ENCODE peak calls at places on chromosomes 16 and 17, in six cellular contexts. T is fibroblast of the aortic adventitia, H is esophagus squamous epithelium, J is fibroblast of lung, V is HFF-Myc, Z is fibroblast of pulmonary artery. E is an unnamed sample.
A peak's percentile ranks its signal among the peaks of the same experiment; 100 is the strongest.

GRCh38 chr17:55269894-55270293 is 5.1 kb downstream of the HLF start:
- DNase-seq in T (no peak), H (no peak), J (no peak), V (no peak), Z (no peak), E (no peak)

GRCh38 chr17:65545708-65546523 is 15.5 kb downstream of the AXIN2 start:
- DNase-seq in T (no peak), H (no peak), J (no peak), V (no peak), Z (no peak), E (no peak)

GRCh38 chr16:69100046-69100765 is 5.2 kb upstream of the HAS3 start:
- DNase-seq in T (no peak), H (no peak), J (no peak), V (no peak), Z (no peak), E (no peak)

GRCh38 chr17:52106638-52107261 is 51.8 kb downstream of the CA10 start:
- DNase-seq in T (peak; percentile 20), H (no peak), J (peak; percentile 6), V (peak; percentile 4), Z (peak; percentile 55), E (no peak)

GRCh38 chr16:6643083-6643686 is 689.5 kb upstream of the RBFOX1 start:
- DNase-seq in T (peak; percentile 62), H (no peak), J (peak; percentile 59), V (peak; percentile 24), Z (peak; percentile 69), E (peak; percentile 16)

GRCh38 chr17:42249681-42250446 is 26.3 kb downstream of the STAT5B start:
- DNase-seq in T (no peak), H (no peak), J (no peak), V (no peak), Z (no peak), E (peak; percentile 21)

GRCh38 chr17:26807024-26807423 is 486.9 kb upstream of the WSB1 start:
- DNase-seq in T (no peak), H (no peak), J (no peak), V (no peak), Z (no peak), E (no peak)

GRCh38 chr16:89670496-89671431 is 13.1 kb downstream of the SPATA33 start:
- DNase-seq in T (peak; percentile 34), H (no peak), J (peak; percentile 43), V (no peak), Z (peak; percentile 41), E (no peak)

GRCh38 chr17:2243953-2244352 is 59.6 kb downstream of the SMG6 start:
- DNase-seq in T (peak; percentile 63), H (no peak), J (peak; percentile 55), V (no peak), Z (no peak), E (no peak)

GRCh38 chr17:73348018-73348823 is 36.4 kb upstream of the CDC42EP4 start:
- DNase-seq in T (no peak), H (no peak), J (no peak), V (no peak), Z (no peak), E (no peak)
- TF ChIP-seq CTCF in T (no peak), H (no peak), J (no peak), V (no peak), Z (no peak), E (no peak)

GRCh38 chr17:49739662-49740271 is 24.2 kb downstream of the FAM117A start:
- DNase-seq in T (no peak), H (peak; percentile 69), J (peak; percentile 21), V (no peak), Z (peak; percentile 80), E (peak; percentile 55)
- H3K4me3 ChIP-seq in T (no peak overlapping the region), H (peak overlapping the region; percentile 4), J (no peak overlapping the region), V (no peak overlapping the region), Z (no peak overlapping the region), E (no peak overlapping the region)

DNA sequence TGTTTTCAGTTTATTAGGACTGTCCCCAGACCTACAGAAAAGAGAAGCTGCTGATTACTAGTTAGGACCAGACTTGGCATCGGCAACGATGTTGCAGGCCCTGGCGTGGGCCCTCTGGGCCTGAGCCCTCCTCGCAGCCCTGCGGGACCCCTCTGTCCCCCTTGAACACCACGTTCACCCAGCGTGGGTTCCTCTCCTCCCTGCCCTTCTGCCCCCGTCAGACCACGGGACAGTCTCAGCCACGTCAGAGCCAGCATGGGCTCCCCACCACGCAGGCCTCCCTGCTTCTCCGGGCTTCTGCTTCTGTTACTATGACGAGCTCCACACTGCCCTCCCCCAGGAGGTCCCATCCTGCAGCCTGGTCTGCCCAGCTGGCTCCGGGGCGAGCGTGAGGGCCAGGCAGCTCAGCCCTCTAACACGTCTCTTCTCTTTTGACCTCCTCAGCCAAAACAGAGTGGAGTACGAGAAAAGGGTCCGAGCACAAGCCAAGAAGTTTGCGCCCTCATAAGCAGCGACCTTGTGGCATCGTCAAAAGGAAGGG is 9.1 kb upstream of the BAIAP3 start:
- DNase-seq in T (no peak), H (no peak), J (no peak), V (no peak), Z (no peak), E (no peak)
- TF ChIP-seq CTCF in T (no peak), H (no peak), J (no peak), V (no peak), Z (no peak), E (no peak)

DNA sequence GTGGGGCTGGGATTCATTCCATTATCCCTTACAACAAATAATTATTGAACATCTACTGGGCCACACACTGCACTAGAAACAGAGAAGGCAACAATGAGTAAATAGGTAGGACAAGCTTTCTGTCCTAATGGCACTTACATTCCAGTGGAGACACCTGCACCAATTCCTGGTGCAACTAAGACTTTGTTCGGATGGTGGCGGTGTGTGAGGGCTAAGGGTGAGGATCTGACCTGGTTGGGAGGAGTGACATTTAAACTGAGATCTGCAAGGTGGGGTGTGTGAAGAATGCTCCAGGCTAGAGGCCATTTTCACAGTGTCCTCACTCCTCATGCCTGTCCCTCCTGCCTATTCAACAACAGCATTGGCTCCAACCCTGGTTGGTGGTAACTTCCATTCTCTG is 510.0 kb downstream of the XYLT1 start:
- DNase-seq in T (no peak), H (no peak), J (no peak), V (no peak), Z (no peak), E (no peak)
- H3K4me3 ChIP-seq in T (no peak overlapping the region), H (no peak overlapping the region), J (no peak overlapping the region), V (no peak overlapping the region), Z (no peak overlapping the region), E (no peak overlapping the region)

GRCh38 chr16:24036614-24037013 is 200.8 kb downstream of the PRKCB start:
- DNase-seq in T (peak; percentile 57), H (no peak), J (peak; percentile 42), V (peak; percentile 9), Z (peak; percentile 59), E (no peak)
- TF ChIP-seq CTCF in T (peak; percentile 73), H (peak; percentile 60), J (peak; percentile 71), V (peak; percentile 55), Z (peak; percentile 69), E (peak; percentile 72)

GRCh38 chr17:48609754-48610281 is 999 bp downstream of the HOXB7 start:
- DNase-seq in T (no peak), H (no peak), J (no peak), V (no peak), Z (no peak), E (no peak)

GRCh38 chr17:48611681-48612455 is 1.1 kb upstream of the HOXB7 start:
- DNase-seq in T (no peak), H (no peak), J (no peak), V (no peak), Z (no peak), E (no peak)

GRCh38 chr17:48612456-48612853 is 1.6 kb upstream of the HOXB7 start:
- DNase-seq in T (no peak), H (no peak), J (peak; percentile 60), V (no peak), Z (no peak), E (no peak)

GRCh38 chr17:48610282-48611211 is at the start of gene HOXB7:
- DNase-seq in T (peak; percentile 48), H (no peak), J (peak; percentile 75), V (no peak), Z (no peak), E (no peak)

DNA sequence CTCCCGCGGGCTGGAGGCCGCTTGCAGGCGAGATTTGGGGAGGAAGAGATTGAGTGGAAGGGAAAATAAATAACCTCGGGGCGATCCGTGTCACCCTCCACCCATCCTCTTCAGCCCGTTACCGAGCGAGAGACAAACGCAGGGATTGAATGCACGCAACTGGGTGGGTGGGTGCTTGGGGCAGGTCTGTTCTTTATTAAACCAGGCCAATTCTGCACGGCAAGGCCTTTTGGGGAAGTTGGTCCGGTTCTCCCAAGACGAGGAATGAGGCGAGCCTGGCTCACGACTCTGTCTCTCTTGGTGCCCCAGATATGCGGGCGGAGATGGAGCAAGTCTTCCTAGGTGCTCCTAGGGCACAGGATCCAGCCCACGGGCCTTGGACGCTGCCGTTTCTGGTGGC is 396 bp upstream of the HOXB7 start:
- DNase-seq in T (no peak), H (no peak), J (no peak), V (no peak), Z (no peak), E (no peak)
- H3K4me3 ChIP-seq in T (peak overlapping the region; percentile 55), H (peak overlapping the region; percentile 67), J (peak overlapping the region; percentile 80), V (peak overlapping the region; percentile 30), Z (peak overlapping the region; percentile 41), E (peak overlapping the region; percentile 60)

GRCh38 chr16:80552277-80552676 is 11.5 kb downstream of the DYNLRB2 start:
- DNase-seq in T (no peak), H (no peak), J (no peak), V (no peak), Z (no peak), E (no peak)

GRCh38 chr16:80554037-80554436 is 13.2 kb downstream of the DYNLRB2 start:
- DNase-seq in T (no peak), H (no peak), J (no peak), V (no peak), Z (no peak), E (no peak)

GRCh38 chr16:80557037-80557436 is 16.2 kb downstream of the DYNLRB2 start:
- DNase-seq in T (no peak), H (no peak), J (no peak), V (no peak), Z (no peak), E (no peak)

GRCh38 chr16:80559369-80559768 is 18.6 kb downstream of the DYNLRB2 start:
- DNase-seq in T (no peak), H (no peak), J (no peak), V (no peak), Z (no peak), E (no peak)

GRCh38 chr16:80556481-80556880 is 15.7 kb downstream of the DYNLRB2 start:
- DNase-seq in T (no peak), H (no peak), J (no peak), V (no peak), Z (no peak), E (no peak)
- TF ChIP-seq CTCF in T (no peak), H (no peak), J (no peak), V (no peak), Z (no peak), E (no peak)